ENCODE peak calls at places on chromosomes 7 and 10, in five cellular contexts. K is astrocyte, G is body of pancreas, N is stomach, B is HS-5. Z is an unnamed sample.

GRCh38 chr10:43229208-43230061 is 37.4 kb downstream of the RASGEF1A start:
- DNase-seq in K (no peak), G (peak), N (no peak), B (no peak), Z (no peak)

GRCh38 chr10:480928-481551 is 208.4 kb downstream of the DIP2C start:
- DNase-seq in K (no peak), G (peak), N (peak), B (no peak), Z (peak)

GRCh38 chr7:150780249-150780648 is 19.9 kb downstream of the TMEM176B start:
- DNase-seq in K (no peak), G (no peak), N (no peak), B (no peak), Z (no peak)

GRCh38 chr7:148773344-148773743 is 74.6 kb downstream of the CUL1 start:
- DNase-seq in K (peak), G (no peak), N (no peak), B (no peak), Z (no peak)

GRCh38 chr7:55965805-55966421 is 1.5 kb downstream of the NIPSNAP2 start:
- DNase-seq in K (no peak), G (peak), N (no peak), B (no peak), Z (no peak)

GRCh38 chr10:47027812-47028260 is 116.6 kb downstream of the PTPN20 start:
- DNase-seq in K (no peak), G (peak), N (peak), B (no peak), Z (no peak)

GRCh38 chr7:55080000-55080629 is 61.3 kb downstream of the EGFR start:
- DNase-seq in K (no peak), G (no peak), N (no peak), B (no peak), Z (no peak)

GRCh38 chr10:48749254-48749787 is 64.6 kb downstream of the WDFY4 start:
- DNase-seq in K (no peak), G (no peak), N (no peak), B (no peak), Z (no peak)

GRCh38 chr10:33125522-33125921 is 167.5 kb upstream of the ITGB1 start:
- DNase-seq in K (no peak), G (no peak), N (no peak), B (no peak), Z (no peak)

GRCh38 chr7:16669581-16669980 is 23.6 kb downstream of the BZW2 start:
- DNase-seq in K (peak), G (no peak), N (no peak), B (peak), Z (no peak)

GRCh38 chr10:133474027-133474426 is 20.3 kb downstream of the SCART1 start:
- DNase-seq in K (no peak), G (no peak), N (no peak), B (no peak), Z (no peak)